ENCODE peak calls at places on chromosomes 1 and 21, in four cellular contexts. L, P, W and V are unnamed samples.

GRCh38 chr1:19179597-19180271 is 30.3 kb downstream of the UBR4 start:
- DNase-seq in L (peak; percentile 63), P (peak; percentile 11), W (peak; percentile 18), V (peak; percentile 12)

GRCh38 chr1:200316148-200316803 is 93.6 kb downstream of the ZNF281 start:
- DNase-seq in L (no peak), P (no peak), W (no peak), V (no peak)

GRCh38 chr1:212294983-212295382 is 9.8 kb downstream of the PPP2R5A start:
- DNase-seq in L (no peak), P (no peak), W (no peak), V (no peak)

GRCh38 chr1:64595871-64596515 is 126.1 kb downstream of the CACHD1 start:
- DNase-seq in L (no peak), P (no peak), W (no peak), V (no peak)

GRCh38 chr1:59560807-59561450 is 253.8 kb upstream of the HOOK1 start:
- DNase-seq in L (no peak), P (no peak), W (no peak), V (no peak)

GRCh38 chr1:33410091-33410701 is 20.7 kb downstream of the PHC2 start:
- DNase-seq in L (no peak), P (no peak), W (peak; percentile 80), V (peak; percentile 74)

GRCh38 chr1:164609084-164609483 is 50.1 kb downstream of the PBX1 start:
- DNase-seq in L (no peak), P (no peak), W (no peak), V (no peak)

GRCh38 chr1:94713472-94714141 is 106.5 kb upstream of the SLC44A3 start:
- DNase-seq in L (peak; percentile 94), P (no peak), W (peak; percentile 91), V (peak; percentile 95)

GRCh38 chr21:37552496-37553399 is 186.2 kb downstream of the DYRK1A start:
- DNase-seq in L (no peak), P (no peak), W (no peak), V (no peak)

GRCh38 chr1:220696863-220697231 is 6.7 kb downstream of the C1orf115 start:
- DNase-seq in L (no peak), P (no peak), W (peak; percentile 18), V (peak; percentile 37)

GRCh38 chr1:78526496-78526895 is 35.7 kb downstream of the PTGFR start:
- DNase-seq in L (no peak), P (no peak), W (no peak), V (no peak)

GRCh38 chr1:47871799-47872353 is 125.3 kb downstream of the TRABD2B start:
- DNase-seq in L (peak; percentile 61), P (no peak), W (peak; percentile 2), V (no peak)

GRCh38 chr21:42237577-42237976 is 18.6 kb downstream of the ABCG1 start:
- DNase-seq in L (no peak), P (no peak), W (no peak), V (no peak)

GRCh38 chr1:233629305-233629935 is 15.5 kb downstream of the KCNK1 start:
- DNase-seq in L (no peak), P (no peak), W (no peak), V (no peak)

GRCh38 chr21:45494851-45495680 is 47.2 kb downstream of the SLC19A1 start:
- DNase-seq in L (no peak), P (no peak), W (no peak), V (no peak)

GRCh38 chr1:181190362-181191035 is 102.0 kb downstream of the IER5 start:
- DNase-seq in L (peak; percentile 29), P (no peak), W (no peak), V (no peak)

GRCh38 chr1:15757575-15758401 is 807 bp upstream of the FBLIM1 start:
- DNase-seq in L (peak; percentile 86), P (no peak), W (no peak), V (peak; percentile 23)

GRCh38 chr1:17265162-17265561 is 16.3 kb downstream of the PADI3 start:
- DNase-seq in L (peak; percentile 26), P (no peak), W (no peak), V (no peak)

GRCh38 chr1:83583351-83584014 is 415.4 kb downstream of the TTLL7 start:
- DNase-seq in L (peak; percentile 21), P (no peak), W (no peak), V (no peak)

GRCh38 chr21:35606578-35606977 is 453.7 kb downstream of the SETD4 start:
- DNase-seq in L (no peak), P (no peak), W (no peak), V (no peak)

GRCh38 chr1:8134546-8135235 is 108.6 kb upstream of the ERRFI1 start:
- DNase-seq in L (no peak), P (no peak), W (peak; percentile 74), V (peak; percentile 65)

GRCh38 chr21:16532841-16533240 is 803.1 kb downstream of the USP25 start:
- DNase-seq in L (no peak), P (no peak), W (no peak), V (peak; percentile 56)

GRCh38 chr21:33047231-33047630 is 21.5 kb downstream of the OLIG2 start:
- DNase-seq in L (no peak), P (no peak), W (no peak), V (peak; percentile 78)

GRCh38 chr1:206809504-206810084 is 37.3 kb upstream of the IL10 start:
- DNase-seq in L (peak; percentile 34), P (no peak), W (peak; percentile 33), V (no peak)

GRCh38 chr1:20211511-20211931 is 25.2 kb upstream of the PLA2G2C start:
- DNase-seq in L (no peak), P (no peak), W (no peak), V (no peak)

GRCh38 chr1:29655945-29656866 is 419.9 kb downstream of the PTPRU start:
- DNase-seq in L (no peak), P (no peak), W (no peak), V (no peak)

GRCh38 chr1:168469690-168470089 is 74.1 kb downstream of the XCL2 start:
- DNase-seq in L (peak; percentile 16), P (peak; percentile 18), W (peak; percentile 66), V (peak; percentile 94)

GRCh38 chr1:22375601-22376000 is 76.0 kb upstream of the ZBTB40 start:
- DNase-seq in L (no peak), P (no peak), W (no peak), V (no peak)

GRCh38 chr1:39919545-39919944 is 17.8 kb upstream of the MYCL start:
- DNase-seq in L (peak; percentile 87), P (peak; percentile 13), W (peak; percentile 42), V (peak; percentile 30)

GRCh38 chr1:53959664-53960250 is 13.6 kb downstream of the LRRC42 start:
- DNase-seq in L (no peak), P (no peak), W (no peak), V (no peak)

GRCh38 chr1:6130036-6130435 is 50.1 kb downstream of the CHD5 start:
- DNase-seq in L (no peak), P (no peak), W (no peak), V (no peak)

GRCh38 chr1:113244134-113244820 is 146.0 kb upstream of the MAGI3 start:
- DNase-seq in L (no peak), P (no peak), W (no peak), V (no peak)

GRCh38 chr1:78176448-78176847 is 130.7 kb downstream of the GIPC2 start:
- DNase-seq in L (peak; percentile 60), P (no peak), W (peak; percentile 63), V (peak; percentile 87)

GRCh38 chr21:33067045-33067444 is 2.9 kb upstream of the OLIG1 start:
- DNase-seq in L (no peak), P (no peak), W (no peak), V (no peak)

GRCh38 chr1:56798053-56798471 is 21.1 kb downstream of the FYB2 start:
- DNase-seq in L (no peak), P (no peak), W (peak; percentile 54), V (peak; percentile 68)

GRCh38 chr1:31382379-31382989 is 9.6 kb upstream of the FABP3 start:
- DNase-seq in L (no peak), P (no peak), W (no peak), V (no peak)

GRCh38 chr1:225918280-225918679 is 5.8 kb downstream of the PYCR2 start:
- DNase-seq in L (no peak), P (no peak), W (no peak), V (no peak)
- H3K4me3 ChIP-seq in L (no peak overlapping the region), P (no peak overlapping the region), W (no peak overlapping the region), V (no peak overlapping the region)

GRCh38 chr1:229079196-229079595 is 191.7 kb upstream of the RAB4A start:
- DNase-seq in L (no peak), P (no peak), W (no peak), V (no peak)
- H3K27ac ChIP-seq in L (no peak overlapping the region), P (no peak overlapping the region), W (no peak overlapping the region), V (no peak overlapping the region)

DNA sequence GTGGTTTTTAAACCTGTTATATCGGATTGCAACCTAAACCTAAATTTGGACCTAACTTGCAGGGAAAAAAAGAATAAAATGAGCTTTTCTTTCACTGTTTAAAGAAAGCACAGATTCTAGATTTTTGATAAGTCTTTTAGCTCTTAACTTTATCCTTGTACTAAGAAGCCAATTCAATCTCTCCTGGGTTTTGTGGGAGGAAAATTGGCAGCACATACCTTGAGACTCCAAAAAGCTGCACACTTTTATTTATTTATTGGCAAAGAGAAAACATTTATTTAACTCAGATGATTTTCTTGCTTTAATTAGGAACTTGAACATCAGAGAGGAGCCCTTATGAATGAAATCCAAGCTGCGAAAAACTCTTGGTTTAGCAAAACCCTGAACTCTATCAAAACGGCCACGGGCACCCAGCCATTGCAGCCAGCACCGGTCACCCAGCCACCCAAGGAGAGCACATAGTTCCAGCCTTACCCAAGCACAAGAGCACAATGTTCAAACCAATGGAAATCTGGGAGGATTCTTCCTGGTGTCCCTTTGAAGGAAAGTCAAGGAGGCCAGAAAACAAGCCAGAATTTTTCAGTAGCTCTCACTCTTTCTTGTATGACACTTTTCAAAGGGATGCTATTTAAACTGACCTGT is 10.1 kb upstream of the CACYBP start:
- DNase-seq in L (no peak), P (no peak), W (no peak), V (no peak)
- H3K4me3 ChIP-seq in L (no peak overlapping the region), P (peak overlapping the region; percentile 14), W (no peak overlapping the region), V (no peak overlapping the region)

DNA sequence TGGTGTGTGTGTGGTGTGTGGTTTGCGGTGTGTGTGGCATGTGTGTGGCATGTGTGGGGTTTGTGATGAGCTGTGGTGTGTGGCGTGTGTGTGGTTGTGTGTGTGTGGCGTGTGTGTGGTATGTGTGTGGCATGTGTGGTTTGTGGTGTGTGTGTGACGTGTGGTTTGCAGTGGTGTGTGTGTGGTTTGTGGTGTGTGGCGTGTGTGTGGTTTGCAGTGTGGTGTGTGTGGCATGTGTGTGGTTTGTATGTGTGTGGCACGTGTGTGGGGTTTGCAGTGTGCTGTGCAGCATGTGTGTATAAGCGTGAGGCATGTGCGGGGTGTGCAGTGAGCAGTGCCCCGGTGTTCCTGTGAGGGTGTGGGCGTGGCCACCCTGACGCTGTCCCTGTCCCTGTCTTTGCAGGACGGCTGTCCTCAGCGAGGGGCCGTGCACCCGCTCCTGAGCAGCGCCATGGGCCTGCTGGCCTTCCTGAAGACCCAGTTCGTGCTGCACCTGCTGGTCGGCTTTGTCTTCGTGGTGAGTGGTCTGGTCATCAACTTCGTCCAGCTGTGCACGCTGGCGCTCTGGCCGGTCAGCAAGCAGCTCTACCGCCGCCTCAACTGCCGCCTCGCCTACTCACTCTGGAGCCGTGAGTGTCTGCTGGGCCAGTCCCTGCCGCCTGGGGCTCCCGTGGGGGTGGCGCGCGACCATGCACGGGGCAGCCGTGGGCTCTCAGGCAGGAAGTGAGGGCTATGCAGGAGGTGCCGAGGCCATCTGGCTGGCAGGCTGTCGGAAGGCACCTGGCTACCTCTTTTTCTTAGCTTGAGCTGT is 52.7 kb upstream of the TRAPPC10 start:
- DNase-seq in L (no peak), P (no peak), W (no peak), V (no peak)
- H3K27ac ChIP-seq in L (no peak overlapping the region), P (no peak overlapping the region), W (no peak overlapping the region), V (no peak overlapping the region)

GRCh38 chr1:116568925-116569490 is 1.8 kb downstream of the CD58 start:
- DNase-seq in L (no peak), P (no peak), W (no peak), V (no peak)
- H3K4me3 ChIP-seq in L (no peak overlapping the region), P (no peak overlapping the region), W (no peak overlapping the region), V (no peak overlapping the region)